ENCODE peak calls at places on chromosome 1, in eight cellular contexts. H, O, S, R, Z, E, M and D are unnamed samples.

GRCh38 chr1:21544095-21544494 is 34.9 kb downstream of the ALPL start:
- DNase-seq in H (no peak), O (no peak), S (no peak), R (no peak), Z (no peak), E (no peak), M (no peak), D (no peak)

GRCh38 chr1:93447481-93448291 is at the start of gene FNBP1L:
- DNase-seq in H (peak; percentile 65), O (peak; percentile 81), S (peak; percentile 38), R (peak; percentile 74), Z (peak; percentile 77), E (peak; percentile 84), M (peak; percentile 92), D (peak; percentile 75)

GRCh38 chr1:92903765-92904164 is 57.5 kb downstream of the DIPK1A start:
- DNase-seq in H (no peak), O (no peak), S (no peak), R (no peak), Z (no peak), E (no peak), M (no peak), D (no peak)

GRCh38 chr1:216849141-216849540 is 125.9 kb upstream of the ESRRG start:
- DNase-seq in H (no peak), O (no peak), S (no peak), R (no peak), Z (no peak), E (no peak), M (no peak), D (no peak)

GRCh38 chr1:183318433-183318832 is 99.7 kb downstream of the NMNAT2 start:
- DNase-seq in H (peak; percentile 50), O (peak; percentile 42), S (peak; percentile 82), R (peak; percentile 77), Z (peak; percentile 95), E (peak; percentile 52), M (no peak), D (peak; percentile 83)

GRCh38 chr1:47444578-47445465 is 7.0 kb downstream of the FOXD2 start:
- DNase-seq in H (no peak), O (no peak), S (no peak), R (no peak), Z (no peak), E (peak; percentile 62), M (no peak), D (no peak)

GRCh38 chr1:245641384-245641783 is 486.6 kb downstream of the KIF26B start:
- DNase-seq in H (no peak), O (no peak), S (no peak), R (no peak), Z (no peak), E (no peak), M (no peak), D (no peak)

GRCh38 chr1:70048336-70048735 is 157.0 kb downstream of the LRRC40 start:
- DNase-seq in H (no peak), O (no peak), S (no peak), R (no peak), Z (no peak), E (no peak), M (no peak), D (no peak)

GRCh38 chr1:197470330-197470729 is 202.3 kb downstream of the CRB1 start:
- DNase-seq in H (no peak), O (no peak), S (no peak), R (no peak), Z (no peak), E (no peak), M (no peak), D (no peak)

GRCh38 chr1:183349201-183349711 is 68.9 kb downstream of the NMNAT2 start:
- DNase-seq in H (no peak), O (no peak), S (no peak), R (no peak), Z (peak; percentile 76), E (no peak), M (no peak), D (no peak)

GRCh38 chr1:108691128-108691885 is 803 bp upstream of the PRPF38B start:
- DNase-seq in H (no peak), O (no peak), S (peak; percentile 12), R (no peak), Z (no peak), E (no peak), M (peak; percentile 69), D (no peak)

GRCh38 chr1:51792864-51793263 is 85.7 kb downstream of the NRDC start:
- DNase-seq in H (no peak), O (no peak), S (no peak), R (peak; percentile 18), Z (no peak), E (no peak), M (no peak), D (no peak)

GRCh38 chr1:236156512-236157208 is 14.3 kb downstream of the GPR137B start:
- DNase-seq in H (no peak), O (no peak), S (no peak), R (no peak), Z (no peak), E (peak; percentile 36), M (no peak), D (no peak)

GRCh38 chr1:205933672-205934618 is 9.3 kb downstream of the SLC26A9 start:
- DNase-seq in H (peak; percentile 87), O (no peak), S (no peak), R (peak; percentile 91), Z (no peak), E (no peak), M (no peak), D (no peak)

GRCh38 chr1:74775735-74776134 is 42.8 kb downstream of the TYW3 start:
- DNase-seq in H (no peak), O (no peak), S (no peak), R (no peak), Z (no peak), E (no peak), M (no peak), D (no peak)

GRCh38 chr1:221865808-221866207 is 123.9 kb upstream of the DUSP10 start:
- DNase-seq in H (no peak), O (no peak), S (no peak), R (no peak), Z (no peak), E (no peak), M (no peak), D (no peak)

GRCh38 chr1:171748651-171749050 is 6.8 kb upstream of the VAMP4 start:
- DNase-seq in H (no peak), O (no peak), S (no peak), R (no peak), Z (no peak), E (no peak), M (no peak), D (no peak)

GRCh38 chr1:38872401-38873026 is 634 bp downstream of the MYCBP start:
- DNase-seq in H (no peak), O (peak; percentile 27), S (no peak), R (no peak), Z (no peak), E (peak; percentile 36), M (peak; percentile 42), D (no peak)

GRCh38 chr1:111990878-111991760 is 1.7 kb upstream of the KCND3 start:
- DNase-seq in H (peak; percentile 11), O (peak; percentile 86), S (peak; percentile 49), R (peak; percentile 11), Z (peak; percentile 84), E (peak; percentile 72), M (peak; percentile 33), D (peak; percentile 38)

GRCh38 chr1:182374101-182374834 is 17.3 kb downstream of the GLUL start:
- DNase-seq in H (no peak), O (no peak), S (no peak), R (no peak), Z (no peak), E (no peak), M (no peak), D (no peak)

GRCh38 chr1:55081188-55081904 is 42.0 kb downstream of the PCSK9 start:
- DNase-seq in H (no peak), O (no peak), S (no peak), R (no peak), Z (no peak), E (no peak), M (no peak), D (no peak)

GRCh38 chr1:86227026-86227425 is 70.5 kb upstream of the COL24A1 start:
- DNase-seq in H (no peak), O (no peak), S (no peak), R (no peak), Z (no peak), E (no peak), M (no peak), D (no peak)

GRCh38 chr1:66248257-66248656 is 285.7 kb upstream of the SGIP1 start:
- DNase-seq in H (no peak), O (no peak), S (no peak), R (no peak), Z (no peak), E (no peak), M (no peak), D (no peak)

GRCh38 chr1:162691999-162692575 is 59.8 kb downstream of the DDR2 start:
- DNase-seq in H (no peak), O (no peak), S (no peak), R (no peak), Z (no peak), E (no peak), M (no peak), D (no peak)
- H3K4me1 ChIP-seq in H (peaks cover 45% of the 10 kb centered on the region), O (peaks cover 8% of the 10 kb centered on the region), S (peaks cover 65% of the 10 kb centered on the region), R (peaks cover 25% of the 10 kb centered on the region), Z (peaks cover 98% of the 10 kb centered on the region), E (peaks cover 18% of the 10 kb centered on the region), M (no peaks in the 10 kb centered on the region), D (peaks cover 35% of the 10 kb centered on the region)

GRCh38 chr1:153260980-153261792 is 1.7 kb downstream of the LORICRIN start:
- DNase-seq in H (no peak), O (no peak), S (no peak), R (no peak), Z (peak; percentile 69), E (no peak), M (no peak), D (peak; percentile 68)
- TF ChIP-seq EP300 in H (no peak), O (no peak), S (no peak), R (no peak), Z (no peak), E (no peak), M (no peak), D (no peak)

DNA sequence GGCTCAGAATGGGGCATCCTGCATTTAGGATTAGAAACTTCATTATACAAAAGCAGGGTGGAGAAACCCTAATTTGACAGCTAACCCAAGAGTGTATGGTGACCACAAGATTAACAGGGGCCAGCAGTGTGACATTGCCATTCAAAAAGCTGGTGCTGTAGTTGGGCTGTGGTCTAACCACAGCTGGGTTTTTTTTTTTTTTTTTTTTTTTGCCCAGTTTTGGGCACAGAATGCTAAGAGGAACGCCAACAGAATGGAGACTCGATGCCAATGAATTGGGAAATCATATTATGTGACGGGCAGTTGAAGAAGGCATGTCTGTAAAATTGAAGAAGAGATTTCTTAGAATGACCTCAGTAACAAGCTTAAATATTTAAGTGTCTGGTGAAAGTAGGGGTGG is 58.4 kb downstream of the NFIA start:
- DNase-seq in H (no peak), O (no peak), S (no peak), R (no peak), Z (no peak), E (no peak), M (no peak), D (no peak)
- H3K4me1 ChIP-seq in H (peaks cover 54% of the 10 kb centered on the region), O (peaks cover 28% of the 10 kb centered on the region), S (peaks cover 66% of the 10 kb centered on the region), R (peaks cover 62% of the 10 kb centered on the region), Z (peaks cover 54% of the 10 kb centered on the region), E (peaks cover 13% of the 10 kb centered on the region), M (peaks cover 8% of the 10 kb centered on the region), D (peaks cover 25% of the 10 kb centered on the region)

DNA sequence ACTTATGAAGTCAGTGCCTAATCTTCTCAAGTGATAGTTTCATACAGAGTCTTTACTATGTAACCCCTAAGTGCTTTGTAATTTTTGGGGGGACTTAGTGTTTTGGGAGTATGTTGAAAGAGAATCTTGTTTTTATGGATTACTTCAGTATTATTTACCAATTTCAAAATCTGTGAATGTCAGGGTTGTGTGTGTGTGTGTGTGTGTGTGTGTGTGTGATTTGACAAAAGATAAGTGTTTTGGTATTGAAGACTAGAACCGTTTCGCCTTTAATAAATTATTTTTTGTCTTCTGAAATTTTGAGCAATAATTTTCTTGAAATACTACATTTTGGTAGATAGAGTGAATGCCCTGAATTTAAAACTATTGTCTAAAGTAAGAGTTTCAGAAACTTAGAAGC is 5.8 kb downstream of the MAGI3 start:
- DNase-seq in H (no peak), O (no peak), S (no peak), R (peak; percentile 9), Z (no peak), E (no peak), M (no peak), D (no peak)
- TF ChIP-seq EP300 in H (no peak), O (no peak), S (no peak), R (no peak), Z (no peak), E (no peak), M (no peak), D (no peak)